ENCODE peak calls at places on chromosomes 1 and 21, in seven cellular contexts. One of them, this sample, is unnamed. For H3K4me1, the result is how much of the 10 kb centered on the place peaks cover.

GRCh38 chr1:245969274-245969673 is 537.8 kb downstream of the SMYD3 start:
- DNase-seq in Peyer's patch: no peak
- DNase-seq in esophagus muscularis mucosa: no peak
- DNase-seq in sigmoid colon: no peak
- DNase-seq in right cardiac atrium: no peak
- DNase-seq in cardiac muscle cell: peak
- DNase-seq in aorta: no peak
- DNase-seq in this sample: no peak

GRCh38 chr1:177505905-177506590 is 335.3 kb downstream of the BRINP2 start:
- DNase-seq in Peyer's patch: no peak
- DNase-seq in esophagus muscularis mucosa: no peak
- DNase-seq in sigmoid colon: no peak
- DNase-seq in right cardiac atrium: no peak
- DNase-seq in cardiac muscle cell: peak
- DNase-seq in aorta: no peak
- DNase-seq in this sample: no peak

GRCh38 chr1:213127074-213127473 is 76.0 kb downstream of the RPS6KC1 start:
- DNase-seq in Peyer's patch: no peak
- DNase-seq in esophagus muscularis mucosa: no peak
- DNase-seq in sigmoid colon: no peak
- DNase-seq in right cardiac atrium: no peak
- DNase-seq in cardiac muscle cell: no peak
- DNase-seq in aorta: no peak
- DNase-seq in this sample: no peak

GRCh38 chr21:42174173-42174572 is 44.8 kb upstream of the ABCG1 start:
- DNase-seq in Peyer's patch: peak
- DNase-seq in esophagus muscularis mucosa: peak
- DNase-seq in sigmoid colon: no peak
- DNase-seq in right cardiac atrium: no peak
- DNase-seq in cardiac muscle cell: no peak
- DNase-seq in aorta: no peak
- DNase-seq in this sample: no peak

GRCh38 chr1:236156512-236157208 is 14.3 kb downstream of the GPR137B start:
- DNase-seq in Peyer's patch: no peak
- DNase-seq in esophagus muscularis mucosa: no peak
- DNase-seq in sigmoid colon: no peak
- DNase-seq in right cardiac atrium: peak
- DNase-seq in cardiac muscle cell: no peak
- DNase-seq in aorta: peak
- DNase-seq in this sample: no peak

GRCh38 chr1:22889213-22889827 is 83.3 kb downstream of the LACTBL1 start:
- DNase-seq in Peyer's patch: no peak
- DNase-seq in esophagus muscularis mucosa: no peak
- DNase-seq in sigmoid colon: no peak
- DNase-seq in right cardiac atrium: no peak
- DNase-seq in cardiac muscle cell: peak
- DNase-seq in aorta: no peak
- DNase-seq in this sample: no peak

GRCh38 chr1:214068979-214069378 is 81.2 kb downstream of the PROX1 start:
- DNase-seq in Peyer's patch: no peak
- DNase-seq in esophagus muscularis mucosa: no peak
- DNase-seq in sigmoid colon: no peak
- DNase-seq in right cardiac atrium: no peak
- DNase-seq in cardiac muscle cell: no peak
- DNase-seq in aorta: no peak
- DNase-seq in this sample: no peak

GRCh38 chr1:43868741-43869067 is 64.9 kb upstream of the ARTN start:
- DNase-seq in Peyer's patch: no peak
- DNase-seq in esophagus muscularis mucosa: no peak
- DNase-seq in sigmoid colon: no peak
- DNase-seq in right cardiac atrium: no peak
- DNase-seq in cardiac muscle cell: peak
- DNase-seq in aorta: no peak
- DNase-seq in this sample: no peak

GRCh38 chr1:94925561-94926364 is 1.1 kb downstream of the CNN3 start:
- DNase-seq in Peyer's patch: peak
- DNase-seq in esophagus muscularis mucosa: peak
- DNase-seq in sigmoid colon: peak
- DNase-seq in right cardiac atrium: peak
- DNase-seq in cardiac muscle cell: peak
- DNase-seq in aorta: peak
- DNase-seq in this sample: peak

GRCh38 chr1:230308821-230309220 is 117.3 kb downstream of the PGBD5 start:
- DNase-seq in Peyer's patch: no peak
- DNase-seq in esophagus muscularis mucosa: no peak
- DNase-seq in sigmoid colon: peak
- DNase-seq in right cardiac atrium: no peak
- DNase-seq in cardiac muscle cell: no peak
- DNase-seq in aorta: no peak
- DNase-seq in this sample: no peak

GRCh38 chr1:6116137-6116536 is 64.0 kb downstream of the CHD5 start:
- DNase-seq in Peyer's patch: no peak
- DNase-seq in esophagus muscularis mucosa: no peak
- DNase-seq in sigmoid colon: no peak
- DNase-seq in right cardiac atrium: no peak
- DNase-seq in cardiac muscle cell: no peak
- DNase-seq in aorta: no peak
- DNase-seq in this sample: no peak

GRCh38 chr1:228008391-228009115 is 1.8 kb downstream of the WNT3A start:
- DNase-seq in Peyer's patch: peak
- DNase-seq in esophagus muscularis mucosa: peak
- DNase-seq in sigmoid colon: peak
- DNase-seq in right cardiac atrium: no peak
- DNase-seq in cardiac muscle cell: no peak
- DNase-seq in aorta: no peak
- DNase-seq in this sample: no peak

GRCh38 chr1:227905573-227906487 is 41.9 kb downstream of the WNT9A start:
- DNase-seq in Peyer's patch: no peak
- DNase-seq in esophagus muscularis mucosa: no peak
- DNase-seq in sigmoid colon: no peak
- DNase-seq in right cardiac atrium: peak
- DNase-seq in cardiac muscle cell: no peak
- DNase-seq in aorta: no peak
- DNase-seq in this sample: no peak

GRCh38 chr1:17128361-17128760 is 9.1 kb upstream of the PADI2 start:
- DNase-seq in Peyer's patch: no peak
- DNase-seq in esophagus muscularis mucosa: no peak
- DNase-seq in sigmoid colon: no peak
- DNase-seq in right cardiac atrium: no peak
- DNase-seq in cardiac muscle cell: peak
- DNase-seq in aorta: no peak
- DNase-seq in this sample: no peak

GRCh38 chr1:40806240-40806639 is 22.7 kb downstream of the KCNQ4 start:
- DNase-seq in Peyer's patch: no peak
- DNase-seq in esophagus muscularis mucosa: no peak
- DNase-seq in sigmoid colon: no peak
- DNase-seq in right cardiac atrium: no peak
- DNase-seq in cardiac muscle cell: no peak
- DNase-seq in aorta: no peak
- DNase-seq in this sample: no peak

GRCh38 chr1:6499318-6499717 is 7.9 kb upstream of the PLEKHG5 start:
- DNase-seq in Peyer's patch: no peak
- DNase-seq in esophagus muscularis mucosa: no peak
- DNase-seq in sigmoid colon: no peak
- DNase-seq in right cardiac atrium: no peak
- DNase-seq in cardiac muscle cell: no peak
- DNase-seq in aorta: no peak
- DNase-seq in this sample: no peak

GRCh38 chr1:5220421-5220820 is 566.0 kb downstream of the AJAP1 start:
- DNase-seq in Peyer's patch: no peak
- DNase-seq in esophagus muscularis mucosa: no peak
- DNase-seq in sigmoid colon: no peak
- DNase-seq in right cardiac atrium: no peak
- DNase-seq in cardiac muscle cell: no peak
- DNase-seq in aorta: no peak
- DNase-seq in this sample: no peak

DNA sequence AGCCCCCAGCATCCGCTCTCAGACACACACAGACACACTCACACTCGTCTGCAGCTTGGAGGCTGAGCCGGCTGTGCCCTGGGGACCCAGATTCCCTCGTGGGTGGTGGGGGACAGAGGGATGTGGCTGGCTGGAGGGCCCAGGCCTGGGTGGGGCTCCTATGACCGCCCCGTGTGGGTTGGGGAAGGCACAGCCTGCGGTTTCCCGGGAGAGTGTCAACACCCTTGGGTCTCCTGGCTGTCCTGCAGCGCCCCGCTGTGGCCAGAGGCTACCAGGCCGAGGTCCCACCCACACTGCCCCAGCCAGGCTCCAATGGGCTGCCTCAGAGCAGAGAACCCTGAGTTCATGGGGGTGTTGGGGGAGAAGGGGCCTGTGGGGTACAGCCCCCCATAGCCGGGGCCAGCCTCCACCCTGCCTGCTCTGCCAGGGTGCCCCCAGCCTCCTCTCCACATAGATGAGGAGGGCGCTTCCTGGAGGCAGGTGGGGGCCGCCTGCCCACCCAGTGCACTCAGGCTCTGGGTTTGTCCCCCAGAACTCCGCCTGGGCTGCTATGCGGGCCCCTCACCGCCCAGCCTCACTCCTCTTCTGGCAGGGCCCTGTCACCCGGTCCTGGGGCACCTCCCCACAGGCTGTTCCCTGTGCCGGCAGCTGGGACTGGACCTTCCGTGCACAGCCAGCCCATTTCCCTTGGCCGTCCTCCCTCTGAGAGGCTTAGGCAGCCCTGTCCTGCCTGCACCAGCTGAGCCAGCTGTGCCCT is at the start of gene TTC34:
- DNase-seq in Peyer's patch: no peak
- DNase-seq in esophagus muscularis mucosa: no peak
- DNase-seq in sigmoid colon: peak
- DNase-seq in right cardiac atrium: no peak
- DNase-seq in cardiac muscle cell: no peak
- DNase-seq in aorta: peak
- DNase-seq in this sample: no peak
- H3K4me1 ChIP-seq in Peyer's patch: under half
- H3K4me1 ChIP-seq in esophagus muscularis mucosa: under half
- H3K4me1 ChIP-seq in sigmoid colon: under half
- H3K4me1 ChIP-seq in right cardiac atrium: under half
- H3K4me1 ChIP-seq in cardiac muscle cell: under half
- H3K4me1 ChIP-seq in aorta: under half
- H3K4me1 ChIP-seq in this sample: under half

GRCh38 chr21:39012314-39013230 is 170.7 kb downstream of the PSMG1 start:
- DNase-seq in Peyer's patch: no peak
- DNase-seq in esophagus muscularis mucosa: no peak
- DNase-seq in sigmoid colon: no peak
- DNase-seq in right cardiac atrium: no peak
- DNase-seq in cardiac muscle cell: no peak
- DNase-seq in aorta: peak
- DNase-seq in this sample: no peak

GRCh38 chr21:39016740-39017315 is 166.4 kb downstream of the PSMG1 start:
- DNase-seq in Peyer's patch: no peak
- DNase-seq in esophagus muscularis mucosa: no peak
- DNase-seq in sigmoid colon: no peak
- DNase-seq in right cardiac atrium: no peak
- DNase-seq in cardiac muscle cell: no peak
- DNase-seq in aorta: peak
- DNase-seq in this sample: no peak

GRCh38 chr21:39010629-39011404 is 172.4 kb downstream of the PSMG1 start:
- DNase-seq in Peyer's patch: no peak
- DNase-seq in esophagus muscularis mucosa: no peak
- DNase-seq in sigmoid colon: no peak
- DNase-seq in right cardiac atrium: no peak
- DNase-seq in cardiac muscle cell: no peak
- DNase-seq in aorta: peak
- DNase-seq in this sample: no peak

GRCh38 chr21:39011911-39012310 is 171.3 kb downstream of the PSMG1 start:
- DNase-seq in Peyer's patch: no peak
- DNase-seq in esophagus muscularis mucosa: no peak
- DNase-seq in sigmoid colon: no peak
- DNase-seq in right cardiac atrium: no peak
- DNase-seq in cardiac muscle cell: no peak
- DNase-seq in aorta: peak
- DNase-seq in this sample: no peak

GRCh38 chr21:39014751-39015150 is 168.5 kb downstream of the PSMG1 start:
- DNase-seq in Peyer's patch: no peak
- DNase-seq in esophagus muscularis mucosa: no peak
- DNase-seq in sigmoid colon: no peak
- DNase-seq in right cardiac atrium: no peak
- DNase-seq in cardiac muscle cell: peak
- DNase-seq in aorta: no peak
- DNase-seq in this sample: no peak
- H3K27ac ChIP-seq in Peyer's patch: peak
- H3K27ac ChIP-seq in esophagus muscularis mucosa: no peak
- H3K27ac ChIP-seq in sigmoid colon: no peak
- H3K27ac ChIP-seq in right cardiac atrium: no peak
- H3K27ac ChIP-seq in cardiac muscle cell: no peak
- H3K27ac ChIP-seq in aorta: no peak
- H3K27ac ChIP-seq in this sample: no peak

GRCh38 chr1:101240041-101240430 is 3.2 kb downstream of the S1PR1 start:
- DNase-seq in Peyer's patch: no peak
- DNase-seq in esophagus muscularis mucosa: no peak
- DNase-seq in sigmoid colon: peak
- DNase-seq in right cardiac atrium: no peak
- DNase-seq in cardiac muscle cell: no peak
- DNase-seq in aorta: no peak
- DNase-seq in this sample: no peak
- H3K4me1 ChIP-seq in Peyer's patch: under half
- H3K4me1 ChIP-seq in esophagus muscularis mucosa: under half
- H3K4me1 ChIP-seq in sigmoid colon: under half
- H3K4me1 ChIP-seq in right cardiac atrium: under half
- H3K4me1 ChIP-seq in cardiac muscle cell: under half
- H3K4me1 ChIP-seq in aorta: under half
- H3K4me1 ChIP-seq in this sample: under half

DNA sequence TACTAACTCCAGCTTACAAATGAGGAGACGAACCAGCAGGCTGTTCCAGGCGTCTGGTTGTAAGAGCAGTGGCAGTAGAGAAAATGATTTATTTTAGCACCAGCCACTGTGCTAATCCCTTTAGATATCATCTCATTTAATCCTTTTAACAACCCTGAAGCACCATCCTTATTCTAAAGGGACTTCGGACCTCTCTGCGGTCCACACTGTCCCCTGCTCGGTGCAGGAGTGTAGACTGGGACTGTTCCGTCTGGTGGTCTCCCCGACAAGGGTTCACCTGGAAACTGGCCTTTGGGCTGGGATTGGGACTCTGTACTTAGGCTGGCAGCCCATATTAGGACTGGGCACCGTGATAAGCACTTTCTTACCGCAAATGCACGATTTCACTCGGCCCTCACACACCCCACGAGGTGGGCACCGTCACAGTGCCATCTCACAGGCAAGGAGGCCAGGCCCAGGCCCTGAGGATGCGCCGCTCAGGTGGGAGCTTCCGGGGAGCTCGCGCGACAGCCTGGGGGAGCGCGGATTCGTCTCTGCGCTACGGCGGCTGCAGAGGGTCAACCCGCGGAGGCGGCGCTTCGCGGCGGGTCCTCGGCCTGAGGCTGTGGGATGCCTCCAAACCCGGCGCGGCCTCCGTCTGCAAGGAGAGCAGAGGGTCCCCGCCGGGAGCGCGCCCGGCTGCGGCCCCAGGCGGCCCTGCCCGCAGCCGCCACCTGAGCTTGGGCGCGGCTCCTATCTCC is 45.2 kb downstream of the ATP1A1 start:
- DNase-seq in Peyer's patch: peak
- DNase-seq in esophagus muscularis mucosa: no peak
- DNase-seq in sigmoid colon: peak
- DNase-seq in right cardiac atrium: peak
- DNase-seq in cardiac muscle cell: peak
- DNase-seq in aorta: peak
- DNase-seq in this sample: peak
- H3K27ac ChIP-seq in Peyer's patch: peak
- H3K27ac ChIP-seq in esophagus muscularis mucosa: peak
- H3K27ac ChIP-seq in sigmoid colon: peak
- H3K27ac ChIP-seq in right cardiac atrium: peak
- H3K27ac ChIP-seq in cardiac muscle cell: peak
- H3K27ac ChIP-seq in aorta: no peak
- H3K27ac ChIP-seq in this sample: peak